ENCODE peak calls at places on chromosomes 1 and 21, in eight cellular contexts. One of them, this sample, is unnamed.

GRCh38 chr1:171427852-171428471 is 57.4 kb upstream of the PRRC2C start:
- DNase-seq in hepatocyte: no peak
- DNase-seq in H1: no peak
- DNase-seq in esophagus squamous epithelium: no peak
- DNase-seq in cardiac fibroblast: no peak
- DNase-seq in MM.1S: no peak
- DNase-seq in BE2C: no peak
- DNase-seq in fibroblast of lung: no peak
- DNase-seq in this sample: no peak

GRCh38 chr21:15134711-15135110 is 69.9 kb upstream of the NRIP1 start:
- DNase-seq in H1: no peak
- DNase-seq in cardiac fibroblast: no peak
- DNase-seq in hepatocyte: no peak
- DNase-seq in fibroblast of lung: no peak
- DNase-seq in BE2C: no peak
- DNase-seq in MM.1S: no peak
- DNase-seq in esophagus squamous epithelium: no peak
- DNase-seq in this sample: no peak

GRCh38 chr1:199758626-199759255 is 268.8 kb upstream of the NR5A2 start:
- DNase-seq in MM.1S: no peak
- DNase-seq in H1: no peak
- DNase-seq in cardiac fibroblast: no peak
- DNase-seq in esophagus squamous epithelium: no peak
- DNase-seq in hepatocyte: no peak
- DNase-seq in fibroblast of lung: peak; percentile 7
- DNase-seq in BE2C: no peak
- DNase-seq in this sample: no peak

GRCh38 chr1:54287176-54287650 is 87.2 kb downstream of the MRPL37 start:
- DNase-seq in cardiac fibroblast: peak; percentile 87
- DNase-seq in BE2C: peak; percentile 70
- DNase-seq in MM.1S: no peak
- DNase-seq in esophagus squamous epithelium: peak; percentile 10
- DNase-seq in H1: peak; percentile 52
- DNase-seq in hepatocyte: peak; percentile 80
- DNase-seq in fibroblast of lung: peak; percentile 77
- DNase-seq in this sample: peak; percentile 58

GRCh38 chr1:26597629-26598039 is 68.1 kb downstream of the RPS6KA1 start:
- DNase-seq in BE2C: no peak
- DNase-seq in esophagus squamous epithelium: no peak
- DNase-seq in fibroblast of lung: peak; percentile 48
- DNase-seq in H1: no peak
- DNase-seq in hepatocyte: peak; percentile 51
- DNase-seq in cardiac fibroblast: peak; percentile 76
- DNase-seq in MM.1S: peak; percentile 67
- DNase-seq in this sample: peak; percentile 67

GRCh38 chr21:10272216-10272615 is 249.2 kb upstream of the TPTE start:
- DNase-seq in esophagus squamous epithelium: no peak
- DNase-seq in hepatocyte: no peak
- DNase-seq in MM.1S: no peak
- DNase-seq in H1: no peak
- DNase-seq in cardiac fibroblast: no peak
- DNase-seq in fibroblast of lung: no peak
- DNase-seq in BE2C: no peak
- DNase-seq in this sample: no peak

GRCh38 chr1:86616871-86617270 is 70.0 kb downstream of the CLCA4 start:
- DNase-seq in fibroblast of lung: no peak
- DNase-seq in MM.1S: peak; percentile 58
- DNase-seq in H1: no peak
- DNase-seq in esophagus squamous epithelium: no peak
- DNase-seq in cardiac fibroblast: no peak
- DNase-seq in hepatocyte: peak; percentile 29
- DNase-seq in BE2C: no peak
- DNase-seq in this sample: peak; percentile 14

GRCh38 chr1:13573586-13573985 is 10.0 kb upstream of the PDPN start:
- DNase-seq in hepatocyte: no peak
- DNase-seq in BE2C: no peak
- DNase-seq in MM.1S: no peak
- DNase-seq in H1: no peak
- DNase-seq in esophagus squamous epithelium: no peak
- DNase-seq in fibroblast of lung: no peak
- DNase-seq in cardiac fibroblast: no peak
- DNase-seq in this sample: no peak

GRCh38 chr1:39129514-39129913 is 75.0 kb upstream of the MACF1 start:
- DNase-seq in H1: no peak
- DNase-seq in BE2C: no peak
- DNase-seq in MM.1S: peak; percentile 29
- DNase-seq in fibroblast of lung: peak; percentile 50
- DNase-seq in hepatocyte: no peak
- DNase-seq in esophagus squamous epithelium: no peak
- DNase-seq in cardiac fibroblast: peak; percentile 71
- DNase-seq in this sample: peak; percentile 35

GRCh38 chr21:29064850-29065481 is 8.5 kb downstream of the CCT8 start:
- DNase-seq in esophagus squamous epithelium: no peak
- DNase-seq in fibroblast of lung: no peak
- DNase-seq in MM.1S: peak; percentile 70
- DNase-seq in BE2C: no peak
- DNase-seq in cardiac fibroblast: no peak
- DNase-seq in hepatocyte: no peak
- DNase-seq in H1: no peak
- DNase-seq in this sample: peak; percentile 47

GRCh38 chr21:45027241-45028196 is 46.9 kb upstream of the ADARB1 start:
- DNase-seq in cardiac fibroblast: no peak
- DNase-seq in BE2C: peak; percentile 5
- DNase-seq in H1: no peak
- DNase-seq in fibroblast of lung: no peak
- DNase-seq in esophagus squamous epithelium: no peak
- DNase-seq in MM.1S: no peak
- DNase-seq in hepatocyte: peak; percentile 3
- DNase-seq in this sample: no peak

GRCh38 chr1:41481109-41481775 is 3.2 kb downstream of the EDN2 start:
- DNase-seq in MM.1S: no peak
- DNase-seq in esophagus squamous epithelium: no peak
- DNase-seq in hepatocyte: no peak
- DNase-seq in fibroblast of lung: no peak
- DNase-seq in cardiac fibroblast: no peak
- DNase-seq in BE2C: no peak
- DNase-seq in H1: no peak
- DNase-seq in this sample: no peak

GRCh38 chr1:93692983-93693591 is 11.4 kb upstream of the BCAR3 start:
- DNase-seq in fibroblast of lung: peak; percentile 91
- DNase-seq in BE2C: no peak
- DNase-seq in hepatocyte: no peak
- DNase-seq in esophagus squamous epithelium: no peak
- DNase-seq in MM.1S: no peak
- DNase-seq in H1: no peak
- DNase-seq in cardiac fibroblast: peak; percentile 54
- DNase-seq in this sample: peak; percentile 61

GRCh38 chr1:55882931-55883330 is 667.8 kb upstream of the USP24 start:
- DNase-seq in fibroblast of lung: no peak
- DNase-seq in cardiac fibroblast: no peak
- DNase-seq in MM.1S: no peak
- DNase-seq in esophagus squamous epithelium: no peak
- DNase-seq in H1: no peak
- DNase-seq in hepatocyte: no peak
- DNase-seq in BE2C: no peak
- DNase-seq in this sample: no peak

GRCh38 chr1:2821970-2822620 is 20.6 kb upstream of the TTC34 start:
- DNase-seq in H1: peak; percentile 43
- DNase-seq in hepatocyte: no peak
- DNase-seq in cardiac fibroblast: no peak
- DNase-seq in MM.1S: no peak
- DNase-seq in fibroblast of lung: no peak
- DNase-seq in BE2C: peak; percentile 41
- DNase-seq in esophagus squamous epithelium: no peak
- DNase-seq in this sample: peak; percentile 59

DNA sequence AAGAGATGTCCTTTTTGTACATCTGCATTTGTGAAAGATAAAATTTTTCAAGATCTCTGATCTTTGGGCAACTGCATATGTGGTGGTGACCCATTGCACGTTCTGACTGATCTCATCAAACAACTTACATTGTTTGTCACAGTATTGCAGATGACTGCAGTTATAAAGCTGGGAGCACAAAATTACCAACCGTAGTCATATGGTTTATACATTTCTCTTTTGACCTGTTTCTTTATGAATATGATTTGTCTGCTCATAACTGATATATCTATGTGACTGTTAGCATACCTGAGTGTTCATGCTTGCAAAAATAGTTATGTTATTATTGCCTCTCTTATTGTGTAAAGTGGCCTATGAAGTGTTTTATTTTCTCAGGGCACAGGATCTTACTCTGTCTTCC is 43.7 kb upstream of the HMCN1 start:
- DNase-seq in MM.1S: no peak
- DNase-seq in cardiac fibroblast: no peak
- DNase-seq in esophagus squamous epithelium: no peak
- DNase-seq in H1: no peak
- DNase-seq in fibroblast of lung: no peak
- DNase-seq in hepatocyte: no peak
- DNase-seq in BE2C: no peak
- DNase-seq in this sample: no peak
- TF ChIP-seq CTCF in MM.1S: no peak
- TF ChIP-seq CTCF in cardiac fibroblast: no peak
- TF ChIP-seq CTCF in esophagus squamous epithelium: no peak
- TF ChIP-seq CTCF in H1: no peak
- TF ChIP-seq CTCF in fibroblast of lung: no peak
- TF ChIP-seq CTCF in hepatocyte: no peak
- TF ChIP-seq CTCF in BE2C: no peak
- TF ChIP-seq CTCF in this sample: no peak

GRCh38 chr1:198601936-198602889 is 36.6 kb upstream of the PTPRC start:
- DNase-seq in MM.1S: no peak
- DNase-seq in hepatocyte: no peak
- DNase-seq in BE2C: no peak
- DNase-seq in H1: no peak
- DNase-seq in fibroblast of lung: peak; percentile 62
- DNase-seq in esophagus squamous epithelium: no peak
- DNase-seq in cardiac fibroblast: no peak
- DNase-seq in this sample: no peak
- TF ChIP-seq CTCF in MM.1S: no peak
- TF ChIP-seq CTCF in hepatocyte: no peak
- TF ChIP-seq CTCF in BE2C: no peak
- TF ChIP-seq CTCF in H1: no peak
- TF ChIP-seq CTCF in fibroblast of lung: no peak
- TF ChIP-seq CTCF in esophagus squamous epithelium: no peak
- TF ChIP-seq CTCF in cardiac fibroblast: no peak
- TF ChIP-seq CTCF in this sample: no peak

GRCh38 chr21:43992121-43992520 is 20.0 kb upstream of the TRAPPC10 start:
- DNase-seq in H1: no peak
- DNase-seq in BE2C: no peak
- DNase-seq in MM.1S: no peak
- DNase-seq in fibroblast of lung: no peak
- DNase-seq in esophagus squamous epithelium: no peak
- DNase-seq in cardiac fibroblast: no peak
- DNase-seq in hepatocyte: no peak
- DNase-seq in this sample: no peak

GRCh38 chr21:43994085-43994484 is 18.0 kb upstream of the TRAPPC10 start:
- DNase-seq in hepatocyte: no peak
- DNase-seq in H1: no peak
- DNase-seq in cardiac fibroblast: no peak
- DNase-seq in fibroblast of lung: no peak
- DNase-seq in MM.1S: no peak
- DNase-seq in BE2C: no peak
- DNase-seq in esophagus squamous epithelium: no peak
- DNase-seq in this sample: no peak

GRCh38 chr21:43994646-43995045 is 17.5 kb upstream of the TRAPPC10 start:
- DNase-seq in esophagus squamous epithelium: no peak
- DNase-seq in cardiac fibroblast: no peak
- DNase-seq in H1: no peak
- DNase-seq in BE2C: no peak
- DNase-seq in fibroblast of lung: no peak
- DNase-seq in MM.1S: no peak
- DNase-seq in hepatocyte: no peak
- DNase-seq in this sample: no peak

GRCh38 chr21:43991447-43991991 is 20.6 kb upstream of the TRAPPC10 start:
- DNase-seq in esophagus squamous epithelium: no peak
- DNase-seq in hepatocyte: no peak
- DNase-seq in cardiac fibroblast: no peak
- DNase-seq in BE2C: no peak
- DNase-seq in H1: no peak
- DNase-seq in MM.1S: no peak
- DNase-seq in fibroblast of lung: no peak
- DNase-seq in this sample: no peak

GRCh38 chr21:43993420-43993934 is 18.6 kb upstream of the TRAPPC10 start:
- DNase-seq in H1: no peak
- DNase-seq in hepatocyte: no peak
- DNase-seq in MM.1S: no peak
- DNase-seq in BE2C: no peak
- DNase-seq in esophagus squamous epithelium: no peak
- DNase-seq in fibroblast of lung: no peak
- DNase-seq in cardiac fibroblast: no peak
- DNase-seq in this sample: no peak
- TF ChIP-seq CTCF in H1: no peak
- TF ChIP-seq CTCF in hepatocyte: no peak
- TF ChIP-seq CTCF in MM.1S: no peak
- TF ChIP-seq CTCF in BE2C: no peak
- TF ChIP-seq CTCF in esophagus squamous epithelium: no peak
- TF ChIP-seq CTCF in fibroblast of lung: no peak
- TF ChIP-seq CTCF in cardiac fibroblast: no peak
- TF ChIP-seq CTCF in this sample: no peak

GRCh38 chr21:33024278-33025103 is 1.2 kb upstream of the OLIG2 start:
- DNase-seq in MM.1S: no peak
- DNase-seq in BE2C: no peak
- DNase-seq in esophagus squamous epithelium: no peak
- DNase-seq in fibroblast of lung: no peak
- DNase-seq in hepatocyte: no peak
- DNase-seq in H1: no peak
- DNase-seq in cardiac fibroblast: no peak
- DNase-seq in this sample: peak; percentile 28

GRCh38 chr21:33026299-33026858 is 644 bp downstream of the OLIG2 start:
- DNase-seq in hepatocyte: no peak
- DNase-seq in fibroblast of lung: no peak
- DNase-seq in esophagus squamous epithelium: no peak
- DNase-seq in cardiac fibroblast: no peak
- DNase-seq in H1: no peak
- DNase-seq in BE2C: no peak
- DNase-seq in MM.1S: no peak
- DNase-seq in this sample: peak; percentile 43

GRCh38 chr21:33023574-33024277 is 2.0 kb upstream of the OLIG2 start:
- DNase-seq in fibroblast of lung: no peak
- DNase-seq in cardiac fibroblast: no peak
- DNase-seq in esophagus squamous epithelium: no peak
- DNase-seq in H1: no peak
- DNase-seq in BE2C: no peak
- DNase-seq in MM.1S: no peak
- DNase-seq in hepatocyte: no peak
- DNase-seq in this sample: peak; percentile 37

GRCh38 chr21:33025471-33026298 is at the start of gene OLIG2:
- DNase-seq in fibroblast of lung: peak; percentile 25
- DNase-seq in esophagus squamous epithelium: no peak
- DNase-seq in cardiac fibroblast: no peak
- DNase-seq in MM.1S: peak; percentile 66
- DNase-seq in hepatocyte: no peak
- DNase-seq in BE2C: peak; percentile 79
- DNase-seq in H1: peak; percentile 93
- DNase-seq in this sample: peak; percentile 44

DNA sequence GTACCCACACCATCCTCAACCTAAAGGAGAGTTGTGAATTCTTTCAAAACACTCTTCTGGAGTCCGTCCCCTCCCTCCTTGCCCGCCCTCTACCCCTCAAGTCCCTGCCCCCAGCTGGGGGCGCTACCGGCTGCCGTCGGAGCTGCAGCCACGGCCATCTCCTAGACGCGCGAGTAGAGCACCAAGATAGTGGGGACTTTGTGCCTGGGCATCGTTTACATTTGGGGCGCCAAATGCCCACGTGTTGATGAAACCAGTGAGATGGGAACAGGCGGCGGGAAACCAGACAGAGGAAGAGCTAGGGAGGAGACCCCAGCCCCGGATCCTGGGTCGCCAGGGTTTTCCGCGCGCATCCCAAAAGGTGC is 647 bp upstream of the OLIG2 start:
- DNase-seq in fibroblast of lung: no peak
- DNase-seq in cardiac fibroblast: no peak
- DNase-seq in MM.1S: no peak
- DNase-seq in BE2C: no peak
- DNase-seq in hepatocyte: no peak
- DNase-seq in H1: peak; percentile 83
- DNase-seq in esophagus squamous epithelium: no peak
- DNase-seq in this sample: peak; percentile 34
- TF ChIP-seq CTCF in fibroblast of lung: no peak
- TF ChIP-seq CTCF in cardiac fibroblast: no peak
- TF ChIP-seq CTCF in MM.1S: peak; percentile 38
- TF ChIP-seq CTCF in BE2C: peak; percentile 12
- TF ChIP-seq CTCF in hepatocyte: no peak
- TF ChIP-seq CTCF in H1: peak; percentile 60
- TF ChIP-seq CTCF in esophagus squamous epithelium: no peak
- TF ChIP-seq CTCF in this sample: no peak

This sample was measured in GM13976.